ENCODE peak calls at places on chromosomes 5 and 9, in ten cellular contexts. R, H, L, V, K, W, U, T, N and P are unnamed samples.

GRCh38 chr9:133124123-133124948 is 3.3 kb upstream of the RALGDS start:
- DNase-seq in R (no peak), H (no peak), L (no peak), V (no peak), K (no peak), W (no peak), U (no peak), T (no peak), N (no peak), P (no peak)

GRCh38 chr5:22577006-22577405 is 276.1 kb downstream of the CDH12 start:
- DNase-seq in R (no peak), H (no peak), L (no peak), V (no peak), K (no peak), W (no peak), U (no peak), T (no peak), N (no peak), P (no peak)

GRCh38 chr5:1511651-1512540 is 11.9 kb downstream of the LPCAT1 start:
- DNase-seq in R (peak), H (no peak), L (peak), V (peak), K (no peak), W (peak), U (peak), T (peak), N (peak), P (no peak)

GRCh38 chr9:23825143-23825531 is 903 bp downstream of the ELAVL2 start:
- DNase-seq in R (no peak), H (no peak), L (no peak), V (no peak), K (no peak), W (peak), U (no peak), T (no peak), N (peak), P (no peak)

GRCh38 chr9:126454250-126454649 is 127.6 kb downstream of the MVB12B start:
- DNase-seq in R (no peak), H (no peak), L (no peak), V (no peak), K (no peak), W (no peak), U (no peak), T (no peak), N (no peak), P (no peak)

GRCh38 chr5:153168226-153168625 is 322.2 kb upstream of the GRIA1 start:
- DNase-seq in R (no peak), H (no peak), L (no peak), V (no peak), K (no peak), W (no peak), U (peak), T (no peak), N (no peak), P (no peak)

GRCh38 chr5:35835796-35836742 is 20.6 kb upstream of the IL7R start:
- DNase-seq in R (no peak), H (no peak), L (no peak), V (no peak), K (no peak), W (no peak), U (no peak), T (no peak), N (no peak), P (no peak)

GRCh38 chr5:172493906-172494305 is 39.6 kb upstream of the SH3PXD2B start:
- DNase-seq in R (no peak), H (no peak), L (peak), V (no peak), K (no peak), W (no peak), U (no peak), T (no peak), N (no peak), P (no peak)

GRCh38 chr9:134123764-134124128 is 12.1 kb upstream of the WDR5 start:
- DNase-seq in R (no peak), H (no peak), L (no peak), V (no peak), K (no peak), W (no peak), U (no peak), T (no peak), N (no peak), P (no peak)

GRCh38 chr5:26877154-26877553 is 161.2 kb downstream of the CDH9 start:
- DNase-seq in R (no peak), H (no peak), L (no peak), V (no peak), K (no peak), W (no peak), U (no peak), T (no peak), N (no peak), P (no peak)

GRCh38 chr9:16918920-16919319 is 48.5 kb upstream of the BNC2 start:
- DNase-seq in R (no peak), H (no peak), L (no peak), V (no peak), K (peak), W (no peak), U (no peak), T (no peak), N (no peak), P (no peak)

GRCh38 chr5:146529984-146530383 is 14.0 kb upstream of the GPR151 start:
- DNase-seq in R (no peak), H (no peak), L (no peak), V (no peak), K (no peak), W (no peak), U (no peak), T (no peak), N (no peak), P (no peak)

GRCh38 chr9:131276107-131276888 is at the start of gene FAM78A:
- DNase-seq in R (no peak), H (no peak), L (peak), V (peak), K (no peak), W (peak), U (peak), T (peak), N (no peak), P (no peak)

GRCh38 chr9:107700902-107701301 is 211.3 kb upstream of the KLF4 start:
- DNase-seq in R (no peak), H (no peak), L (no peak), V (peak), K (no peak), W (no peak), U (no peak), T (no peak), N (no peak), P (no peak)

GRCh38 chr9:88828018-88828417 is 163.2 kb upstream of the S1PR3 start:
- DNase-seq in R (no peak), H (no peak), L (no peak), V (no peak), K (peak), W (no peak), U (no peak), T (no peak), N (no peak), P (no peak)

GRCh38 chr5:50744761-50745160 is 78.3 kb downstream of the PARP8 start:
- DNase-seq in R (no peak), H (no peak), L (no peak), V (peak), K (peak), W (peak), U (peak), T (peak), N (no peak), P (no peak)